ENCODE peak calls at places on chromosomes 11 and 22, in seven cellular contexts. K is left lung; O is foreskin keratinocyte; I is upper lobe of right lung; B is CD8-positive, alpha-beta T cell; F is fibroblast of lung; A is aorta. J is an unnamed sample.

GRCh38 chr11:49851511-49851910 is 100.7 kb upstream of the OR4C13 start:
- DNase-seq in K (no peak), O (no peak), I (no peak), B (no peak), F (no peak), A (no peak), J (no peak)

GRCh38 chr11:44602810-44603410 is 37.4 kb downstream of the CD82 start:
- DNase-seq in K (no peak), O (no peak), I (no peak), B (no peak), F (no peak), A (no peak), J (no peak)

GRCh38 chr11:94837317-94837716 is 69.2 kb downstream of the AMOTL1 start:
- DNase-seq in K (no peak), O (no peak), I (no peak), B (no peak), F (no peak), A (no peak), J (no peak)

GRCh38 chr11:10906521-10906920 is 48.7 kb upstream of the ZBED5 start:
- DNase-seq in K (no peak), O (no peak), I (no peak), B (no peak), F (peak; percentile 57), A (no peak), J (peak; percentile 21)

GRCh38 chr11:72179804-72180396 is 12.0 kb upstream of the FOLR1 start:
- DNase-seq in K (no peak), O (no peak), I (no peak), B (no peak), F (peak; percentile 52), A (no peak), J (no peak)

GRCh38 chr11:15468471-15468870 is 353.7 kb downstream of the INSC start:
- DNase-seq in K (no peak), O (no peak), I (no peak), B (no peak), F (peak; percentile 6), A (no peak), J (no peak)

GRCh38 chr11:60170566-60170965 is 12.3 kb downstream of the MS4A6A start:
- DNase-seq in K (no peak), O (no peak), I (no peak), B (no peak), F (no peak), A (no peak), J (no peak)

GRCh38 chr22:35725521-35725920 is 7.8 kb downstream of the APOL5 start:
- DNase-seq in K (no peak), O (no peak), I (no peak), B (no peak), F (no peak), A (no peak), J (no peak)

GRCh38 chr11:102010776-102011500 is 36.3 kb upstream of the CFAP300 start:
- DNase-seq in K (peak; percentile 84), O (peak; percentile 83), I (peak; percentile 85), B (no peak), F (peak; percentile 92), A (peak; percentile 72), J (peak; percentile 66)

GRCh38 chr22:31192513-31192912 is 19.6 kb upstream of the LIMK2 start:
- DNase-seq in K (no peak), O (no peak), I (no peak), B (no peak), F (no peak), A (no peak), J (no peak)

GRCh38 chr22:46612904-46613605 is 7.1 kb upstream of the GRAMD4 start:
- DNase-seq in K (no peak), O (no peak), I (no peak), B (no peak), F (no peak), A (no peak), J (peak; percentile 15)

GRCh38 chr11:70769106-70769505 is 370.8 kb downstream of the CTTN start:
- DNase-seq in K (peak; percentile 14), O (no peak), I (no peak), B (no peak), F (no peak), A (no peak), J (no peak)

GRCh38 chr11:118536726-118537125 is 5.7 kb downstream of the TMEM25 start:
- DNase-seq in K (no peak), O (no peak), I (no peak), B (no peak), F (no peak), A (no peak), J (no peak)

GRCh38 chr11:122690292-122690691 is 34.8 kb downstream of the UBASH3B start:
- DNase-seq in K (no peak), O (no peak), I (no peak), B (no peak), F (no peak), A (no peak), J (no peak)

GRCh38 chr22:41410311-41410751 is 28.6 kb downstream of the TEF start:
- DNase-seq in K (peak; percentile 78), O (no peak), I (peak; percentile 90), B (no peak), F (no peak), A (no peak), J (no peak)

GRCh38 chr11:73565804-73566203 is 32.1 kb downstream of the FAM168A start:
- DNase-seq in K (no peak), O (no peak), I (no peak), B (no peak), F (no peak), A (no peak), J (no peak)

GRCh38 chr11:73566422-73566821 is 31.5 kb downstream of the FAM168A start:
- DNase-seq in K (no peak), O (no peak), I (no peak), B (no peak), F (peak; percentile 25), A (no peak), J (peak; percentile 37)

GRCh38 chr11:73566977-73567755 is 30.7 kb downstream of the FAM168A start:
- DNase-seq in K (no peak), O (no peak), I (no peak), B (no peak), F (peak; percentile 32), A (no peak), J (peak; percentile 62)

GRCh38 chr11:73576226-73576625 is 21.7 kb downstream of the FAM168A start:
- DNase-seq in K (no peak), O (no peak), I (no peak), B (no peak), F (no peak), A (no peak), J (no peak)

DNA sequence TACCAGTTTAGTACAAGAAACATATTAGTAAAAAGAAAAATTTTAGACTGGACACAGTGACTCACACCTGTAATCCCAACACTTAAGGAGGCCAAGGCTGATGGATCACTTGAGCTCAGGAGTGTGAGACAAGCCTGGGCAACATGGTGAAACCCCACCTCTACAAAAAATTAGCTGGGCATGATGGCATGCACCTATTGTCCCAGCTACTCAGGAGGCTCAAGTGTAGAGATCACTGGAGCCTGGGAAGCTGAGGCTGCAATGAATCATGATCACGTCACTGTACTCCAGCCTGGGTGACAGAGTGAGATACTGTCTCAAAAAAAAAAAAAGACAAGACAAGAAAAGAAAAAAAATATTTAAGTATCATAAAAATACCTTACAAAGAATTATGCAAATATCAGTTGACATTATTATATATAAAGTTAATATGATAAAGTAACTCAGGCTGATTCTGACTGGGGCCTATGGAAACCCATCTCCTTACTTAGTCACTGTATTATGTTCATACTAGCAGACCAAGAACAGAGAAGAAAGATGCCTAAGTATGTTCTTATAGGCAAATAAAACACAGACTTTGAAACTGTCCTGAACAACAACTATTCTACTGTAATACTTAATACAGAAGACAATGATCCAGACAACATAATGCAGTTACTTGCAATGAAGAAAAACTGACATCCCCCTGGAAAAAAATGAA is 27.3 kb downstream of the FAM168A start:
- DNase-seq in K (peak; percentile 36), O (peak; percentile 98), I (no peak), B (no peak), F (peak; percentile 84), A (no peak), J (peak; percentile 17)
- H3K4me1 ChIP-seq in K (no peaks in the 10 kb centered on the region), O (peaks cover 12% of the 10 kb centered on the region), I (no peaks in the 10 kb centered on the region), B (no peaks in the 10 kb centered on the region), F (peaks cover 2% of the 10 kb centered on the region), A (no peaks in the 10 kb centered on the region), J (peaks cover 20% of the 10 kb centered on the region)

DNA sequence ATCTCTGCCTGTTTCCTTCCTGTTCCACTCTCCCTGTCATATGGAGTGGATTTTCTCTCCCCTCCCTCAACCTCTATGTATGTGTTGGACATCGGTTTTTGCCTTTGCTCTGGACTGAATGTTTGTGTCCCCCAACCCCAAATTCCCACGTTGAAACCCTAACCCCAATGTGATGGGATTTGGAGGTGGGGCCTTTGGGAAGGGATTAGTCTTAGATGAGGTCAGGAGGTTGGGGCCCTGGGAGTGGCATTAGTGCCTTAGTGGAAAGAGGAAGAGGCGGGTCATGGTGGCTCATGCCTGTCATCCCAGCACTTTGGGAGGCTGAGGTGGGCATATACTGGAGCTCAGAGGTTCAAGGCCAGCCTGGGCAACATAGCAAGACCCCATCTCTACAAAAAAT is 11.6 kb downstream of the TP53AIP1 start:
- DNase-seq in K (no peak), O (no peak), I (no peak), B (no peak), F (no peak), A (no peak), J (no peak)
- H3K4me1 ChIP-seq in K (no peaks in the 10 kb centered on the region), O (no peaks in the 10 kb centered on the region), I (no peaks in the 10 kb centered on the region), B (no peaks in the 10 kb centered on the region), F (no peaks in the 10 kb centered on the region), A (no peaks in the 10 kb centered on the region), J (no peaks in the 10 kb centered on the region)

GRCh38 chr22:27863001-27863400 is 56.1 kb downstream of the PITPNB start:
- DNase-seq in K (no peak), O (no peak), I (no peak), B (no peak), F (no peak), A (no peak), J (no peak)
- H3K4me1 ChIP-seq in K (peaks cover 44% of the 10 kb centered on the region), O (peaks cover 16% of the 10 kb centered on the region), I (peaks cover 36% of the 10 kb centered on the region), B (no peaks in the 10 kb centered on the region), F (peaks cover 27% of the 10 kb centered on the region), A (peaks cover 6% of the 10 kb centered on the region), J (peaks cover 14% of the 10 kb centered on the region)

GRCh38 chr11:63887600-63887999 is 29.4 kb downstream of the RCOR2 start:
- DNase-seq in K (no peak), O (no peak), I (no peak), B (no peak), F (no peak), A (no peak), J (no peak)

GRCh38 chr11:63889344-63889743 is 27.6 kb downstream of the RCOR2 start:
- DNase-seq in K (no peak), O (no peak), I (no peak), B (no peak), F (no peak), A (no peak), J (no peak)

GRCh38 chr11:63892233-63892632 is 24.7 kb downstream of the RCOR2 start:
- DNase-seq in K (no peak), O (no peak), I (no peak), B (no peak), F (peak; percentile 70), A (no peak), J (no peak)

GRCh38 chr11:63888170-63889086 is 28.5 kb downstream of the RCOR2 start:
- DNase-seq in K (peak; percentile 79), O (peak; percentile 53), I (peak; percentile 90), B (peak; percentile 63), F (peak; percentile 79), A (peak; percentile 80), J (peak; percentile 20)

DNA sequence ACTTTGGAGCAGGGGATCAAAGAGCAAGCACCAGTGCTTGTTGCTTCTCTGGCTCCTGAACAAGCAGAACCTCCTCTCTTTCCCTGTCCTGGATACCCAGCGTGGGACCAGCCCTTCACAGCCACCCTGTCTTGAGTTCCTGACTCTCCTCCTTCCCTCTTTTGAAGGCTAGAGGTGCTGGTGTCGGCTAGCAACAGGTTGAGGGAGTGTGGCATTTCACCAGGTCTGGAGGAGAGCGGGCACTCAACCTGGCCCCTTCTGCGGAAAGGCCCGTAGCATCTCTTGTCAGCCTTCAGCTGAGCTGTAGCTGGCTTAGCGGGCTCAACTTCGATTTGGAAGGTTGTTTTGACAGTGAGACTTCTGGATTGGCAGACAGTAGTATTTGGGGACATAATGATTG is 26.6 kb downstream of the RCOR2 start:
- DNase-seq in K (no peak), O (no peak), I (no peak), B (no peak), F (no peak), A (no peak), J (no peak)
- H3K4me1 ChIP-seq in K (peaks cover 72% of the 10 kb centered on the region), O (peaks cover 17% of the 10 kb centered on the region), I (peaks cover 36% of the 10 kb centered on the region), B (peaks cover 57% of the 10 kb centered on the region), F (peaks cover 6% of the 10 kb centered on the region), A (no peaks in the 10 kb centered on the region), J (peaks cover 12% of the 10 kb centered on the region)

J was measured in endothelial cell of umbilical vein.